ENCODE peak calls at places on chromosomes 11 and 22, in five cellular contexts. Q is PC-9, W is bronchial epithelial cell, N is AG04450, G is colonic mucosa. O is an unnamed sample. For H3K27me3, the result is how much of the 10 kb centered on the place peaks cover.

GRCh38 chr11:114553642-114554041 is 6.0 kb downstream of the NXPE1 start:
- DNase-seq in W (peak), Q (no peak), N (no peak), G (no peak), O (no peak)

GRCh38 chr22:47090591-47091240 is 328.3 kb downstream of the TBC1D22A start:
- DNase-seq in W (no peak), N (peak), Q (peak), G (no peak), O (no peak)

GRCh38 chr11:584287-584686 is 8.0 kb downstream of the PHRF1 start:
- DNase-seq in G (no peak), W (no peak), Q (no peak), N (no peak), O (no peak)

GRCh38 chr11:103091441-103091809 is 535 bp downstream of the DCUN1D5 start:
- DNase-seq in G (peak), W (peak), N (no peak), Q (peak), O (no peak)

GRCh38 chr11:14585438-14585837 is 58.2 kb upstream of the PDE3B start:
- DNase-seq in G (no peak), N (no peak), Q (no peak), W (no peak), O (no peak)

GRCh38 chr11:65586676-65587075 is 8.9 kb downstream of the KCNK7 start:
- DNase-seq in G (no peak), Q (no peak), W (no peak), N (no peak), O (no peak)

GRCh38 chr22:30806391-30806861 is 111.8 kb downstream of the OSBP2 start:
- DNase-seq in N (no peak), W (peak), Q (peak), G (no peak), O (no peak)

GRCh38 chr11:9774109-9774508 is 110.2 kb downstream of the SWAP70 start:
- DNase-seq in Q (no peak), G (no peak), N (no peak), W (no peak), O (no peak)

GRCh38 chr11:130162733-130163132 is 3.2 kb downstream of the ST14 start:
- DNase-seq in N (no peak), W (peak), G (peak), Q (no peak), O (no peak)

GRCh38 chr11:111502611-111503010 is 9.6 kb downstream of the BTG4 start:
- DNase-seq in Q (no peak), W (peak), G (no peak), N (no peak), O (no peak)

GRCh38 chr11:32586576-32587190 is 3.1 kb downstream of the EIF3M start:
- DNase-seq in Q (no peak), N (no peak), G (no peak), W (peak), O (no peak)

GRCh38 chr22:48864748-48865147 is 962.9 kb downstream of the BRD1 start:
- DNase-seq in G (no peak), W (no peak), N (no peak), Q (no peak), O (no peak)

GRCh38 chr11:106378513-106379179 is 301.2 kb downstream of the AASDHPPT start:
- DNase-seq in W (no peak), N (no peak), G (no peak), Q (no peak), O (no peak)

GRCh38 chr22:20281891-20282290 is 13.8 kb upstream of the RTN4R start:
- DNase-seq in G (no peak), W (no peak), N (no peak), Q (no peak), O (no peak)

GRCh38 chr11:41989173-41989572 is 529.7 kb upstream of the LRRC4C start:
- DNase-seq in W (no peak), N (no peak), G (no peak), Q (no peak), O (no peak)
- TF ChIP-seq CTCF in W (no peak), N (no peak), G (no peak), Q (no peak), O (no peak)

GRCh38 chr11:19536131-19536530 is 176.5 kb upstream of the NAV2 start:
- DNase-seq in N (no peak), G (no peak), Q (no peak), W (no peak), O (no peak)
- H3K27me3 ChIP-seq in N (under half), G (under half), Q (under half), W (under half), O (under half)

GRCh38 chr22:37419370-37419915 is 7.8 kb downstream of the ELFN2 start:
- DNase-seq in N (no peak), Q (no peak), G (no peak), W (no peak), O (no peak)
- H3K4me3 ChIP-seq in N (peak), Q (peak), G (no peak), W (peak), O (no peak)

DNA sequence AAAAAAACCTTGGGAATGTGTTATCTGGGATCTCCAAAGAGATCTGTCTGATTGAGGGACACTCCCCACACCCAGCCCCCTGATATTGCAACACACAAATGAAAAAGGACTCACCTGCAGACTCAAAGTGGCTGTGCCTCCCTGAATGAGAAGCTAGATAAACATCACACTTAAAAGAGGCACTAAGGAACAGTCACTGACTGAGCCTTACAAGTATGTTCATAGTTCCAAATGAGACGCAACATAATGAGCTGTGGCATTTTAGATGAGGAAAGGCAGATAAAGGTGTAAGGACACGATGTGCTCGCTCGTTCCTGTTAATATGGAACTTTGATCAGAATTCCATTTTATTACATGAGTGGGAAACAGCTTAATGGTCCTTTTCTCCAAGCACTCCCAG is 21.0 kb upstream of the CFAP300 start:
- DNase-seq in N (no peak), Q (no peak), G (no peak), W (peak), O (no peak)
- TF ChIP-seq CTCF in N (no peak), Q (no peak), G (no peak), W (no peak), O (no peak)

DNA sequence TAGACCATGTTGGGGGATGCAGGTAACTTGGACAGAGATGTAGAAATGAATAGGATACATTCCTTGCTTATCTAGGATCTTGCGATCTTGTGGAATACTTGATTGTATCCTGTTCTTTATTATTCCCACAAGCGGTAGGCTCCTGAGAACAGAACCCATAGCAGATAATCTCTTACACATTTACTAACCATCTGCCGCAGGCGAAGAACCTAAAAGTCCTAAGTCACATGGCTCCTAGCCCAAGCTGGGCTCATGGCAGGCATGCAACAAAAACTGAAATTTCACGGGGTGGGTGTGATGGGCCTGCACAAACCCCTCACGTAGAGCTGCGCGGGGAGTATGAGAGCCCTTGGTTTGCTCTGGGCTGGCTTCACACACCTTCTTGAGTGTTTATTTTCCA is 177.4 kb upstream of the NECTIN1 start:
- DNase-seq in W (no peak), N (no peak), Q (no peak), G (no peak), O (no peak)
- H3K27me3 ChIP-seq in W (under half), N (under half), Q (under half), G (under half), O (under half)

GRCh38 chr11:48182860-48183526 is 33.6 kb upstream of the OR4B1 start:
- DNase-seq in Q (no peak), W (no peak), N (no peak), G (no peak), O (no peak)
- H3K4me3 ChIP-seq in Q (no peak), W (no peak), N (no peak), G (no peak), O (no peak)

O was measured in BJ.